ENCODE peak calls at places on chromosomes 12 and 14, in four cellular contexts. D, G, M and X are unnamed samples.
A peak's percentile ranks its signal among the peaks of the same experiment; 100 is the strongest.

GRCh38 chr14:50028458-50028857 is 87.9 kb downstream of the VCPKMT start:
- DNase-seq in D (no peak), G (no peak), M (peak; percentile 39), X (no peak)

GRCh38 chr12:82479511-82479910 is 121.2 kb downstream of the METTL25 start:
- DNase-seq in D (no peak), G (no peak), M (no peak), X (peak; percentile 59)

GRCh38 chr12:102496571-102496970 is 16.2 kb upstream of the IGF1 start:
- DNase-seq in D (no peak), G (no peak), M (no peak), X (no peak)

GRCh38 chr12:15928870-15929571 is 17.9 kb downstream of the DERA start:
- DNase-seq in D (no peak), G (no peak), M (no peak), X (no peak)

GRCh38 chr12:2856901-2857495 is at the start of gene TEX52:
- DNase-seq in D (no peak), G (no peak), M (no peak), X (no peak)

GRCh38 chr12:6326316-6326959 is 15.4 kb downstream of the TNFRSF1A start:
- DNase-seq in D (peak; percentile 78), G (no peak), M (peak; percentile 65), X (peak; percentile 52)

GRCh38 chr14:51095854-51096823 is 1.2 kb upstream of the TRIM9 start:
- DNase-seq in D (peak; percentile 10), G (no peak), M (no peak), X (peak; percentile 35)

GRCh38 chr12:109763201-109763841 is 49.7 kb downstream of the FAM222A start:
- DNase-seq in D (no peak), G (no peak), M (peak; percentile 10), X (peak; percentile 58)

GRCh38 chr12:108734200-108734906 is 3.0 kb upstream of the CORO1C start:
- DNase-seq in D (peak; percentile 90), G (no peak), M (peak; percentile 65), X (peak; percentile 97)

GRCh38 chr14:43418314-43418713 is 1088.8 kb downstream of the FSCB start:
- DNase-seq in D (no peak), G (no peak), M (no peak), X (no peak)

GRCh38 chr14:77299776-77300175 is 20.9 kb downstream of the POMT2 start:
- DNase-seq in D (no peak), G (no peak), M (no peak), X (no peak)

GRCh38 chr12:23354800-23355199 is 594.7 kb downstream of the SOX5 start:
- DNase-seq in D (no peak), G (no peak), M (no peak), X (no peak)

GRCh38 chr12:1170411-1170810 is 179.4 kb downstream of the ERC1 start:
- DNase-seq in D (no peak), G (no peak), M (no peak), X (no peak)

GRCh38 chr12:57535764-57536596 is 11.0 kb downstream of the DCTN2 start:
- DNase-seq in D (no peak), G (no peak), M (no peak), X (no peak)

GRCh38 chr12:16610743-16611142 is 4.8 kb upstream of the LMO3 start:
- DNase-seq in D (no peak), G (no peak), M (no peak), X (no peak)

GRCh38 chr14:94158239-94158888 is 15.8 kb upstream of the PPP4R4 start:
- DNase-seq in D (no peak), G (no peak), M (no peak), X (no peak)

GRCh38 chr12:52871291-52871961 is 22.6 kb upstream of the KRT78 start:
- DNase-seq in D (peak; percentile 60), G (no peak), M (no peak), X (peak; percentile 73)

GRCh38 chr12:91143241-91143640 is 31.9 kb upstream of the LUM start:
- DNase-seq in D (no peak), G (no peak), M (no peak), X (peak; percentile 12)

GRCh38 chr12:104602426-104602825 is 145.7 kb downstream of the CHST11 start:
- DNase-seq in D (no peak), G (no peak), M (no peak), X (no peak)

GRCh38 chr12:49505672-49506071 is 33.2 kb upstream of the KCNH3 start:
- DNase-seq in D (no peak), G (no peak), M (no peak), X (peak; percentile 62)

GRCh38 chr12:116273813-116274551 is 3.5 kb downstream of the MED13L start:
- DNase-seq in D (no peak), G (no peak), M (no peak), X (no peak)

GRCh38 chr12:84599539-84599938 is 313.1 kb downstream of the SLC6A15 start:
- DNase-seq in D (no peak), G (no peak), M (no peak), X (no peak)

GRCh38 chr14:51604078-51604477 is 47.6 kb upstream of the FRMD6 start:
- DNase-seq in D (no peak), G (no peak), M (no peak), X (peak; percentile 89)

GRCh38 chr14:59475709-59476108 is 8.5 kb downstream of the L3HYPDH start:
- DNase-seq in D (no peak), G (no peak), M (no peak), X (no peak)

GRCh38 chr14:73741876-73742519 is 27.8 kb upstream of the PNMA1 start:
- DNase-seq in D (no peak), G (no peak), M (no peak), X (no peak)

GRCh38 chr12:9364224-9365176 is 156.3 kb upstream of the PZP start:
- DNase-seq in D (no peak), G (peak; percentile 44), M (peak; percentile 16), X (peak; percentile 70)

GRCh38 chr12:11840350-11840749 is 190.9 kb downstream of the ETV6 start:
- DNase-seq in D (no peak), G (no peak), M (peak; percentile 19), X (no peak)

GRCh38 chr14:35438910-35439713 is 34.6 kb upstream of the NFKBIA start:
- DNase-seq in D (no peak), G (no peak), M (peak; percentile 9), X (no peak)

GRCh38 chr14:54737132-54737711 is 165.4 kb downstream of the GCH1 start:
- DNase-seq in D (no peak), G (no peak), M (peak; percentile 42), X (peak; percentile 82)

GRCh38 chr12:63353559-63353958 is 202.6 kb upstream of the AVPR1A start:
- DNase-seq in D (no peak), G (no peak), M (no peak), X (peak; percentile 2)

GRCh38 chr12:15633201-15633600 is 156.0 kb downstream of the EPS8 start:
- DNase-seq in D (no peak), G (no peak), M (no peak), X (no peak)

DNA sequence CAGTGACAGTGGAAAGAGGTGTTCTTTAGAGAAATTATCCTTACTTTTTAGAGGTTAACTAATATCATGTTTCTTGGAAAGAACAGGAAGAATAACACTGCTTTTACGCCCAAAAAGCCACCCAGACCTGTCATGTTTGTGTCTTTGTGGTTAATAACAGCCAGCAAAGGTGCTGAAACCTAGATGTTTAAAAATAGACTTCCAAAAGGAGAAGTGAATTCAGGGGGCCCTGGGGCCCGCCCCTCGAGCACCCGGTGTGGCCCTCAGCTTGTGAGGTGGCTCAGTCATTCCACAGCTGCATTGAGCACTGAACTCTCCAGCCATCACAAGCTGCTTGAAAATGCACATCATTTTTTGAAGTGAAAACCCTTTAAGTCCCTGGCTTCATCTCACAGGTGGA is 20.8 kb upstream of the AMN start:
- DNase-seq in D (no peak), G (no peak), M (no peak), X (no peak)
- TF ChIP-seq USF2 in D (no peak), G (no peak), M (no peak), X (no peak)

GRCh38 chr14:24312736-24313507 is 1.6 kb downstream of the LTB4R start:
- DNase-seq in D (no peak), G (no peak), M (peak; percentile 20), X (peak; percentile 22)
- TF ChIP-seq RFX5 in D (no peak), G (no peak), M (no peak), X (no peak)

DNA sequence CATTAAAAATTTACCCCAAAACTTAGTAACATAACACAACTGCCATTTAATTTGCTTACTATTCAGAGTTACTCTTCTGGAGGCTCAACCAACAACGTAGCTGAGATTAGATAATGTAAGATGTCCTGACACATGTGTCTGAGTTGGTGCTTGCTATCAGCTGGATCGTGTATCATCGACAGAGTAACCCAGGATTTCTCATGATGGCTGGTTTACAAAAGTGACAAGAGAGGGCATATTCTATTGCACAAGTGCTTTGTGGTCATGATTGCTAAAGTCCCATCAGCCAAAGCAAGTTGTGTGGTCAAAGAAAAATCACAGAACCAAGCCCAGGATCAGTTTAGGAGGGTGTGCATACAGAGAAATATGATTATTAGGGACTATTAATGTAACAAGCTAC is 73.3 kb downstream of the CAPZA3 start:
- DNase-seq in D (no peak), G (no peak), M (no peak), X (no peak)
- TF ChIP-seq CTCF in D (no peak), G (no peak), M (no peak), X (no peak)

DNA sequence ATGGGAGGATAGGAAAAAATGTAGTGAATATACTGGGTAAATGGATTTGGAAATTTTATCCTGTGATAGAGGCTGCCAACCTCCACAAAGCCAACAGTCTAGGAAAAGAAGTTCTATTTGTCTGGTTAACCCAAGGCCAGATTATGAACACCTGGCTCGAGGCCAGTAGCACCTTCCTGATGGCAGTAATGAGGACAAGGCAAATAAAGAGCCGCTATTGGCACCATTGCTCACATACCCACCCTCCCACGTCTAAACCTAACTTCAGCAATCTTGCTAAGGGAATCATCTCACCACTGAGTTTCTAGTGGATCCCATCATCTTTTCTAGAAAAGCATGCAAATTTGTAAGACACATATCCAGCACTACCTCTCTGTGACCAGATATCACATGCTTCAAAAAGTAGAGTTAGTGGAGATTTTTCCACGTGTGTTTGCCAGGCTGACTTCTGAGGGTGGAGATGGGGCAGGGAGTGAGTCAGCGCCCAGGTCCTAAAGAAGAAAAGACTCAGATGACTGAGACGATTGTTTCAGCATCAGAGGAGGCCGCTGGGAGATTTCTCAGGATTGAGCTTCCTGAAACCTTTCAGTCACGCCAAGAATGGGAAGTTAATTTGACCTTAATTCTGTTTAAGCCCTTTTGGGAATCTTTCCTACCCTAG is 362.9 kb downstream of the EMP1 start:
- DNase-seq in D (no peak), G (no peak), M (no peak), X (no peak)
- TF ChIP-seq USF2 in D (no peak), G (no peak), M (no peak), X (no peak)

GRCh38 chr12:59393506-59393905 is 202.3 kb upstream of the SLC16A7 start:
- DNase-seq in D (no peak), G (no peak), M (no peak), X (no peak)
- TF ChIP-seq RFX5 in D (no peak), G (no peak), M (no peak), X (no peak)